ENCODE peak calls at places on chromosomes 11 and 22, in four cellular contexts. One of them, this sample, is unnamed.

GRCh38 chr11:13928566-13929251 is 33.8 kb upstream of the SPON1 start:
- DNase-seq in transverse colon: no peak
- DNase-seq in fibroblast of villous mesenchyme: peak
- DNase-seq in choroid plexus epithelial cell: peak
- DNase-seq in this sample: peak

GRCh38 chr11:111531687-111532364 is 8.7 kb upstream of the LAYN start:
- DNase-seq in transverse colon: no peak
- DNase-seq in fibroblast of villous mesenchyme: peak
- DNase-seq in choroid plexus epithelial cell: peak
- DNase-seq in this sample: peak

GRCh38 chr11:112965601-112966125 is 4.4 kb downstream of the NCAM1 start:
- DNase-seq in transverse colon: no peak
- DNase-seq in fibroblast of villous mesenchyme: no peak
- DNase-seq in choroid plexus epithelial cell: no peak
- DNase-seq in this sample: no peak

GRCh38 chr11:67695606-67696005 is 21.2 kb upstream of the ALDH3B2 start:
- DNase-seq in transverse colon: no peak
- DNase-seq in fibroblast of villous mesenchyme: no peak
- DNase-seq in choroid plexus epithelial cell: no peak
- DNase-seq in this sample: no peak

GRCh38 chr22:44917372-44918165 is 92.2 kb downstream of the PHF21B start:
- DNase-seq in transverse colon: no peak
- DNase-seq in fibroblast of villous mesenchyme: no peak
- DNase-seq in choroid plexus epithelial cell: no peak
- DNase-seq in this sample: no peak

GRCh38 chr22:49372111-49372529 is 455.6 kb downstream of the BRD1 start:
- DNase-seq in transverse colon: no peak
- DNase-seq in fibroblast of villous mesenchyme: no peak
- DNase-seq in choroid plexus epithelial cell: no peak
- DNase-seq in this sample: no peak

GRCh38 chr11:20670932-20671403 is 1.6 kb downstream of the NELL1 start:
- DNase-seq in transverse colon: no peak
- DNase-seq in fibroblast of villous mesenchyme: no peak
- DNase-seq in choroid plexus epithelial cell: no peak
- DNase-seq in this sample: no peak

GRCh38 chr11:69368119-69368880 is 74.3 kb downstream of the MYEOV start:
- DNase-seq in transverse colon: no peak
- DNase-seq in fibroblast of villous mesenchyme: no peak
- DNase-seq in choroid plexus epithelial cell: no peak
- DNase-seq in this sample: no peak

GRCh38 chr22:29782061-29782845 is 15.1 kb downstream of the UQCR10 start:
- DNase-seq in transverse colon: peak
- DNase-seq in fibroblast of villous mesenchyme: no peak
- DNase-seq in choroid plexus epithelial cell: peak
- DNase-seq in this sample: peak

GRCh38 chr22:35947794-35948425 is 80.7 kb downstream of the RBFOX2 start:
- DNase-seq in transverse colon: no peak
- DNase-seq in fibroblast of villous mesenchyme: no peak
- DNase-seq in choroid plexus epithelial cell: peak
- DNase-seq in this sample: peak

GRCh38 chr11:15159085-15159484 is 44.4 kb downstream of the INSC start:
- DNase-seq in transverse colon: no peak
- DNase-seq in fibroblast of villous mesenchyme: peak
- DNase-seq in choroid plexus epithelial cell: peak
- DNase-seq in this sample: peak

GRCh38 chr11:1234054-1234720 is 11.3 kb downstream of the MUC5B start:
- DNase-seq in transverse colon: peak
- DNase-seq in fibroblast of villous mesenchyme: no peak
- DNase-seq in choroid plexus epithelial cell: no peak
- DNase-seq in this sample: no peak

GRCh38 chr22:47793304-47794101 is 1031.1 kb downstream of the TBC1D22A start:
- DNase-seq in transverse colon: no peak
- DNase-seq in fibroblast of villous mesenchyme: no peak
- DNase-seq in choroid plexus epithelial cell: no peak
- DNase-seq in this sample: no peak

GRCh38 chr11:10625281-10625981 is 57.0 kb upstream of the LYVE1 start:
- DNase-seq in transverse colon: no peak
- DNase-seq in fibroblast of villous mesenchyme: no peak
- DNase-seq in choroid plexus epithelial cell: no peak
- DNase-seq in this sample: no peak

GRCh38 chr11:87281496-87281895 is 243.8 kb downstream of the TMEM135 start:
- DNase-seq in transverse colon: no peak
- DNase-seq in fibroblast of villous mesenchyme: peak
- DNase-seq in choroid plexus epithelial cell: peak
- DNase-seq in this sample: peak

GRCh38 chr22:47695176-47695575 is 932.7 kb downstream of the TBC1D22A start:
- DNase-seq in transverse colon: no peak
- DNase-seq in fibroblast of villous mesenchyme: no peak
- DNase-seq in choroid plexus epithelial cell: no peak
- DNase-seq in this sample: no peak

GRCh38 chr11:30107899-30108298 is 91.1 kb upstream of the KCNA4 start:
- DNase-seq in transverse colon: no peak
- DNase-seq in fibroblast of villous mesenchyme: peak
- DNase-seq in choroid plexus epithelial cell: peak
- DNase-seq in this sample: peak

GRCh38 chr11:5631969-5632635 is 7.3 kb downstream of the TRIM34 start:
- DNase-seq in transverse colon: no peak
- DNase-seq in fibroblast of villous mesenchyme: no peak
- DNase-seq in choroid plexus epithelial cell: no peak
- DNase-seq in this sample: no peak

GRCh38 chr11:1864831-1865665 is 12.2 kb downstream of the LSP1 start:
- DNase-seq in transverse colon: no peak
- DNase-seq in fibroblast of villous mesenchyme: no peak
- DNase-seq in choroid plexus epithelial cell: no peak
- DNase-seq in this sample: no peak

GRCh38 chr11:5364214-5364613 is 12.9 kb downstream of the OR51B6 start:
- DNase-seq in transverse colon: no peak
- DNase-seq in fibroblast of villous mesenchyme: peak
- DNase-seq in choroid plexus epithelial cell: peak
- DNase-seq in this sample: peak

GRCh38 chr11:288328-289144 is at the start of gene PGGHG:
- DNase-seq in transverse colon: peak
- DNase-seq in fibroblast of villous mesenchyme: peak
- DNase-seq in choroid plexus epithelial cell: no peak
- DNase-seq in this sample: no peak

GRCh38 chr11:119722281-119722794 is 6.7 kb downstream of the NECTIN1 start:
- DNase-seq in transverse colon: peak
- DNase-seq in fibroblast of villous mesenchyme: no peak
- DNase-seq in choroid plexus epithelial cell: no peak
- DNase-seq in this sample: no peak

GRCh38 chr11:75311858-75312288 is 39.6 kb downstream of the ARRB1 start:
- DNase-seq in transverse colon: peak
- DNase-seq in fibroblast of villous mesenchyme: peak
- DNase-seq in choroid plexus epithelial cell: peak
- DNase-seq in this sample: no peak

DNA sequence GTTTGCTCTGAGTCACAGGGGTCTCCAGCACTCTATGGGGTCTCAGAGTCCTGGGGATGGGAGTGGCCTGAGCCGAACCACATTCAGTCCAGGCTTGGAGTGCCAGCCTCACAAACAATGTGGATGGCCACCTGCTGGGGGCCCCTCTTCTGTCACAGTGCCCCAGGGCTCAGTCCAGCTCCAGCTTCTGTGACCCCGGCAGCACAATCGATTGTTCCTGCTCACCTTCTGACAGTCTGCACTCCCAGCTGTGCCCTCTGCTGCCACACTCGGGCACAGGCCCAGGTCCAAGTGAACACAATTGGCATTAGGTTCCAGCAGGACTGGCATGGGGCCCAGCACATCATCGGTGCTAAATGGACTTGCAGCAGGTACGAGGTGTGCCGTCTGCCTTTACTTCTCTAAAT is 84.8 kb downstream of the TP53I11 start:
- DNase-seq in transverse colon: no peak
- DNase-seq in fibroblast of villous mesenchyme: no peak
- DNase-seq in choroid plexus epithelial cell: no peak
- DNase-seq in this sample: no peak
- TF ChIP-seq CTCF in transverse colon: no peak
- TF ChIP-seq CTCF in fibroblast of villous mesenchyme: no peak
- TF ChIP-seq CTCF in choroid plexus epithelial cell: no peak
- TF ChIP-seq CTCF in this sample: no peak

DNA sequence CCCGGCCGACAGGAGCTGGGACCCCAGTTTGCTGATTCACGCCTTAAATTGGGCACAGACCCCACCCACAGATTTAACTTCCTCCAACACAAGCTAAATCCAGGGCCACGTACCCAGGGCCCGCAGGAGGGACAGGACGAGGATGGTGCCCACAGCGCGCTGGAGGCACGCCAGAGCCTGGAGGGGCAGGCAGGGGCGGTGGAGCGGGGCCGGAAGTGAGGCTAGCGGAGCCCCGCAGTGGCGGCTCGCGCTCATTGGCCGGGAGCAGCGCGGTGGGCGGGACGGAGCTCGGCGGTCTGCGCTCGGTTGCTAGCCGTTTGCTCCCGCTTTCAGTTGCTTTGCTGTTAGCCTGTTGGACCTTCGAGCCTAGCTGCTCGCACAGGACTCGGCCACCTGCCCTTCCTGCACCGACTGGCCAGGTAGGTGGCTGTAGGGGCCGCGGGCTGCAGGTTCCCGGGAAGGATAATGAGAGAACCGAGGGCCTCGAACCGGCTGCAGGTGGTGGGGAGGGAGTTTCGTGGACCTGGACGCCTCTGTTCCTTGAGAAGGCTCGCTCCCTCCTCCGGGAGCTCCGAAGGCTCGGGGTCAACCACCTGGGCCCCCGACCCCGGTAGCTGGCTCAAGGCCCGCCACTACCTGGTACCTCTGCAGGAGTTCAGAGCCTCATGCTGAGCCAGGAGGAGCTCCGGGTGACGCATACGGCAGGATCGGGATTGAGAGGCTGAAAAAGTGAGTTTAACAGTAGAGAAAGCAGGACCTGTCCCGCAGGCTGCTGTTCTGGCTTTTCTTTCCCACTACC is at the start of gene CCDC134:
- DNase-seq in transverse colon: peak
- DNase-seq in fibroblast of villous mesenchyme: peak
- DNase-seq in choroid plexus epithelial cell: peak
- DNase-seq in this sample: peak
- TF ChIP-seq CTCF in transverse colon: no peak
- TF ChIP-seq CTCF in fibroblast of villous mesenchyme: no peak
- TF ChIP-seq CTCF in choroid plexus epithelial cell: no peak
- TF ChIP-seq CTCF in this sample: no peak

GRCh38 chr11:34860518-34860917 is 55.7 kb downstream of the APIP start:
- DNase-seq in transverse colon: no peak
- DNase-seq in fibroblast of villous mesenchyme: no peak
- DNase-seq in choroid plexus epithelial cell: no peak
- DNase-seq in this sample: no peak
- TF ChIP-seq CTCF in transverse colon: no peak
- TF ChIP-seq CTCF in fibroblast of villous mesenchyme: no peak
- TF ChIP-seq CTCF in choroid plexus epithelial cell: no peak
- TF ChIP-seq CTCF in this sample: no peak

GRCh38 chr22:27687984-27688545 is 113.5 kb downstream of the MN1 start:
- DNase-seq in transverse colon: no peak
- DNase-seq in fibroblast of villous mesenchyme: no peak
- DNase-seq in choroid plexus epithelial cell: peak
- DNase-seq in this sample: no peak

GRCh38 chr22:27689664-27690063 is 111.9 kb downstream of the MN1 start:
- DNase-seq in transverse colon: no peak
- DNase-seq in fibroblast of villous mesenchyme: no peak
- DNase-seq in choroid plexus epithelial cell: no peak
- DNase-seq in this sample: no peak

GRCh38 chr22:27690596-27690995 is 111.0 kb downstream of the MN1 start:
- DNase-seq in transverse colon: no peak
- DNase-seq in fibroblast of villous mesenchyme: peak
- DNase-seq in choroid plexus epithelial cell: no peak
- DNase-seq in this sample: no peak

GRCh38 chr22:27697888-27698287 is 103.7 kb downstream of the MN1 start:
- DNase-seq in transverse colon: no peak
- DNase-seq in fibroblast of villous mesenchyme: no peak
- DNase-seq in choroid plexus epithelial cell: no peak
- DNase-seq in this sample: no peak

GRCh38 chr22:27692243-27692642 is 109.3 kb downstream of the MN1 start:
- DNase-seq in transverse colon: no peak
- DNase-seq in fibroblast of villous mesenchyme: no peak
- DNase-seq in choroid plexus epithelial cell: peak
- DNase-seq in this sample: peak
- TF ChIP-seq CTCF in transverse colon: no peak
- TF ChIP-seq CTCF in fibroblast of villous mesenchyme: no peak
- TF ChIP-seq CTCF in choroid plexus epithelial cell: peak
- TF ChIP-seq CTCF in this sample: peak

GRCh38 chr11:102317099-102317767 is at the start of gene BIRC3:
- DNase-seq in transverse colon: peak
- DNase-seq in fibroblast of villous mesenchyme: peak
- DNase-seq in choroid plexus epithelial cell: peak
- DNase-seq in this sample: peak
- TF ChIP-seq CTCF in transverse colon: peak
- TF ChIP-seq CTCF in fibroblast of villous mesenchyme: peak
- TF ChIP-seq CTCF in choroid plexus epithelial cell: peak
- TF ChIP-seq CTCF in this sample: peak

GRCh38 chr22:38750638-38751037 is 5.2 kb downstream of the SUN2 start:
- DNase-seq in transverse colon: no peak
- DNase-seq in fibroblast of villous mesenchyme: no peak
- DNase-seq in choroid plexus epithelial cell: no peak
- DNase-seq in this sample: no peak

GRCh38 chr22:38748487-38749136 is 7.2 kb downstream of the SUN2 start:
- DNase-seq in transverse colon: no peak
- DNase-seq in fibroblast of villous mesenchyme: no peak
- DNase-seq in choroid plexus epithelial cell: no peak
- DNase-seq in this sample: no peak

GRCh38 chr22:38750104-38750503 is 5.7 kb downstream of the SUN2 start:
- DNase-seq in transverse colon: no peak
- DNase-seq in fibroblast of villous mesenchyme: no peak
- DNase-seq in choroid plexus epithelial cell: no peak
- DNase-seq in this sample: no peak

GRCh38 chr22:38751422-38752346 is 4.1 kb downstream of the SUN2 start:
- DNase-seq in transverse colon: peak
- DNase-seq in fibroblast of villous mesenchyme: no peak
- DNase-seq in choroid plexus epithelial cell: no peak
- DNase-seq in this sample: no peak

DNA sequence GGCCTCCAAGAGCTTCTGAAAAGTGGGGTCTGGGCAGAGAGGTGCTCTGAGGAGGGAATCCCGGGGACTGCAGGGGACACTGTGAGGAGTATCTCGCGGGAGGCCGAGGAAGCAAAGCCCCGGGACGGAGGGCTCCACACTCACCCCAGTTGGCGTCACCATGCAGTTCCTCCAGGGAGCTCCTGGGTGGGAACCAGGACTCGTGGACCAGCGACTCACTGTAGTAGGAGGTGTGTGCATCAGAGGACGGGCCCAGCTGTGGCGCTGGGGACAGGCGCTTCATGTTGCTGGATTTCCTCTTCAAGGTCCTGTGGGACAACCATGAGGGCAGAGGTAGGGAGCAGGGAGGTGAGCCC is 4.8 kb downstream of the SUN2 start:
- DNase-seq in transverse colon: no peak
- DNase-seq in fibroblast of villous mesenchyme: no peak
- DNase-seq in choroid plexus epithelial cell: no peak
- DNase-seq in this sample: no peak
- TF ChIP-seq CTCF in transverse colon: no peak
- TF ChIP-seq CTCF in fibroblast of villous mesenchyme: no peak
- TF ChIP-seq CTCF in choroid plexus epithelial cell: no peak
- TF ChIP-seq CTCF in this sample: no peak

GRCh38 chr22:19912236-19912999 is 29.2 kb upstream of the COMT start:
- DNase-seq in transverse colon: no peak
- DNase-seq in fibroblast of villous mesenchyme: no peak
- DNase-seq in choroid plexus epithelial cell: peak
- DNase-seq in this sample: no peak
- TF ChIP-seq CTCF in transverse colon: no peak
- TF ChIP-seq CTCF in fibroblast of villous mesenchyme: peak
- TF ChIP-seq CTCF in choroid plexus epithelial cell: peak
- TF ChIP-seq CTCF in this sample: no peak

This sample was measured in HFFc6.